ENCODE peak calls at places on chromosomes 3 and 15, in four cellular contexts. Q, R, X and O are unnamed samples.

GRCh38 chr3:10646531-10647335 is 141.3 kb upstream of the ATP2B2 start:
- DNase-seq in Q (no peak), R (no peak), X (no peak), O (no peak)

GRCh38 chr3:43689766-43690399 is 855 bp upstream of the ABHD5 start:
- DNase-seq in Q (no peak), R (no peak), X (no peak), O (no peak)

GRCh38 chr3:119790369-119790768 is 8.5 kb downstream of the NR1I2 start:
- DNase-seq in Q (no peak), R (no peak), X (no peak), O (no peak)

GRCh38 chr3:85298032-85298431 is 339.2 kb downstream of the CADM2 start:
- DNase-seq in Q (no peak), R (no peak), X (no peak), O (no peak)

GRCh38 chr3:64399205-64399800 is 174.0 kb upstream of the PRICKLE2 start:
- DNase-seq in Q (no peak), R (peak), X (no peak), O (no peak)

GRCh38 chr3:7788881-7789280 is 712.7 kb upstream of the LMCD1 start:
- DNase-seq in Q (no peak), R (no peak), X (no peak), O (no peak)

GRCh38 chr15:41482478-41482877 is 11.2 kb upstream of the ITPKA start:
- DNase-seq in Q (no peak), R (no peak), X (no peak), O (no peak)

GRCh38 chr3:122975924-122976293 is 51.7 kb downstream of the SEMA5B start:
- DNase-seq in Q (no peak), R (peak), X (no peak), O (no peak)

GRCh38 chr15:70507772-70508351 is 255.5 kb downstream of the UACA start:
- DNase-seq in Q (no peak), R (peak), X (no peak), O (no peak)